ENCODE peak calls at places on chromosome 17, in seven cellular contexts. C is stomach, Y is breast epithelium, P is neuronal stem cell, Z is heart right ventricle, K is mucosa of descending colon, N is tibial artery. S is an unnamed sample. For H3K4me1 and H3K9me3, the result is how much of the 10 kb centered on the place peaks cover.

GRCh38 chr17:76872221-76872873 is 4.1 kb downstream of the MGAT5B start:
- DNase-seq in Y (peak), P (no peak), K (peak), N (no peak), Z (no peak), C (no peak), S (no peak)

GRCh38 chr17:49297141-49297540 is 64.9 kb downstream of the ZNF652 start:
- DNase-seq in C (no peak), N (no peak), Z (no peak), P (no peak), Y (no peak), K (no peak), S (no peak)

GRCh38 chr17:11144358-11145233 is 96.4 kb upstream of the SHISA6 start:
- DNase-seq in P (peak), K (peak), Z (peak), Y (no peak), N (no peak), C (peak), S (peak)

GRCh38 chr17:41654134-41654907 is 29.9 kb upstream of the KRT17 start:
- DNase-seq in K (peak), Y (peak), C (peak), P (no peak), Z (no peak), N (no peak), S (peak)

GRCh38 chr17:10177921-10178788 is 20.3 kb downstream of the GAS7 start:
- DNase-seq in Z (no peak), P (no peak), Y (no peak), N (no peak), C (no peak), K (no peak), S (no peak)

GRCh38 chr17:18219016-18219415 is 6.4 kb upstream of the LLGL1 start:
- DNase-seq in P (no peak), C (peak), K (peak), Z (no peak), N (no peak), Y (no peak), S (peak)

GRCh38 chr17:74746376-74746775 is 2.1 kb upstream of the NHERF1 start:
- DNase-seq in K (no peak), Z (no peak), Y (no peak), C (no peak), P (no peak), N (no peak), S (no peak)

GRCh38 chr17:57868007-57868774 is 18.3 kb upstream of the MRPS23 start:
- DNase-seq in N (peak), P (peak), Z (peak), Y (peak), C (peak), K (peak), S (no peak)

GRCh38 chr17:81339502-81340296 is 44.6 kb upstream of the SLC38A10 start:
- DNase-seq in N (no peak), Z (no peak), P (no peak), K (peak), Y (no peak), C (no peak), S (peak)

GRCh38 chr17:31512104-31512740 is 120.7 kb downstream of the RAB11FIP4 start:
- DNase-seq in N (no peak), Y (no peak), P (no peak), Z (no peak), C (no peak), K (no peak), S (no peak)

GRCh38 chr17:43952351-43952723 is 1.4 kb downstream of the PYY start:
- DNase-seq in Z (no peak), Y (no peak), C (no peak), K (no peak), P (no peak), N (no peak), S (peak)

GRCh38 chr17:75725504-75725903 is 4.2 kb downstream of the ITGB4 start:
- DNase-seq in P (no peak), C (no peak), Y (no peak), N (no peak), K (no peak), Z (no peak), S (no peak)

GRCh38 chr17:1714488-1714979 is 4.4 kb upstream of the TLCD2 start:
- DNase-seq in Z (peak), P (peak), K (peak), C (peak), N (peak), Y (peak), S (peak)

GRCh38 chr17:1714980-1715802 is 5.0 kb upstream of the TLCD2 start:
- DNase-seq in C (peak), K (peak), Z (peak), N (peak), Y (peak), P (no peak), S (peak)

GRCh38 chr17:1713160-1713877 is 3.1 kb upstream of the TLCD2 start:
- DNase-seq in N (no peak), Z (no peak), K (no peak), C (no peak), Y (no peak), P (no peak), S (no peak)

GRCh38 chr17:1712271-1712670 is 2.1 kb upstream of the TLCD2 start:
- DNase-seq in Y (no peak), Z (no peak), P (no peak), C (no peak), N (no peak), K (no peak), S (no peak)

DNA sequence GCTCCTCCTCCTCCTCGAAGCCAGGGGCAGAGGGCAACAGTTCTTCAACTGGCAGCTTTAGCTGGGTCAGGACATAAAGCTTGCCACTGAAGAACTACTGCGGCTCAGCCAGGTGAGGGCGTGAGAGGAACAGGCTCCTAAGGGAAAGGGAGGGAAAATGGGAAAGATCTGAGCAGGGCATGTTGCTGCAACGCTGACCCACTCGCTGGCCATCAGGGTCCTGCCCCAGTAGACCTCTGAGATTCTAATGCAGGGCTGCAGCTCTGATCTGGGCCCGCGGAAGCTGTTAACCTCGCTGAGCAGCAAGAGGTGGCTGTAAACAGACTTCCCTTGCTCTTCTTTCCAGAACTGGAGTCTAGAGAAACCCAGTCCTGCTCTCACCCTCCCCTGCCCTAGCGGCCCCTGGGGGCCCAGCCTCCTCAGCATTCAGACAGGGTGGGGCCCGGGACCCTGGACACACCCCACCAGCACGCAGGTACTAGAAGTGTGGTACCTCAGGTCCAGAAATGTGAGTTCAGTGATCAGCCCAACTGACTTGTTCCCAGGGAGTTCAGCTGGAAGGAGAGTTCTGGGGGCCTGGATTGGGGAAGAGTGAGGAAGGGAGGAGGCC is 3.8 kb upstream of the TLCD2 start:
- DNase-seq in K (peak), P (peak), Z (no peak), C (peak), N (peak), Y (no peak), S (peak)
- H3K4me1 ChIP-seq in K (under half), P (under half), Z (half or more), C (under half), N (under half), Y (under half), S (under half)

GRCh38 chr17:71003736-71004135 is 834.4 kb downstream of the KCNJ2 start:
- DNase-seq in C (no peak), Y (no peak), K (no peak), Z (no peak), P (no peak), N (no peak), S (no peak)

DNA sequence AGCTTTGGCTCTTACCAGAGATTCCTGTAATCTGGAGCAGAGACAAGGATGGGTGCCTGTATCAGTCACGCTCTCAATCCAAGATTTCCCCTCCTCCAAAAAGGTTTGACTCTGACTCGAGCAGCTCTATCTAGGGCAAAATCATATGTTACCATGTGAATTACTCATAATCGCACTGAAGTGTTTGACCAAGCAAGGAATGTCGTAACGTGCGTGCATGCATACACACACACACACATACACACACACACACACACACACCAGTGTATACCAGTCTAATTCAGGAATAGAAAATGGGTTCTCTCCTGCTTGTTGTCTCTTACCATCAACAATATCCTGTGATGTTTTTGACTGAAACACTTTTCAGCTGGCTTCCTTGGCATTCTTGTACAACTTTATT is 835.1 kb downstream of the KCNJ2 start:
- DNase-seq in N (no peak), Y (no peak), P (no peak), Z (no peak), C (no peak), K (no peak), S (no peak)
- H3K9me3 ChIP-seq in N (under half), Y (under half), P (under half), Z (under half), C (under half), K (under half), S (under half)

GRCh38 chr17:68295086-68295485 is 3.8 kb downstream of the ARSG start:
- DNase-seq in C (no peak), Y (no peak), P (no peak), Z (no peak), N (no peak), K (no peak), S (no peak)

GRCh38 chr17:68298601-68299000 is 7.3 kb downstream of the ARSG start:
- DNase-seq in Y (no peak), N (no peak), K (no peak), C (no peak), Z (no peak), P (no peak), S (no peak)

GRCh38 chr17:68294617-68295016 is 3.3 kb downstream of the ARSG start:
- DNase-seq in K (no peak), C (no peak), N (no peak), P (no peak), Y (no peak), Z (no peak), S (no peak)

GRCh38 chr17:68296217-68297140 is 5.2 kb downstream of the ARSG start:
- DNase-seq in Z (no peak), K (peak), C (peak), Y (peak), P (no peak), N (no peak), S (peak)

DNA sequence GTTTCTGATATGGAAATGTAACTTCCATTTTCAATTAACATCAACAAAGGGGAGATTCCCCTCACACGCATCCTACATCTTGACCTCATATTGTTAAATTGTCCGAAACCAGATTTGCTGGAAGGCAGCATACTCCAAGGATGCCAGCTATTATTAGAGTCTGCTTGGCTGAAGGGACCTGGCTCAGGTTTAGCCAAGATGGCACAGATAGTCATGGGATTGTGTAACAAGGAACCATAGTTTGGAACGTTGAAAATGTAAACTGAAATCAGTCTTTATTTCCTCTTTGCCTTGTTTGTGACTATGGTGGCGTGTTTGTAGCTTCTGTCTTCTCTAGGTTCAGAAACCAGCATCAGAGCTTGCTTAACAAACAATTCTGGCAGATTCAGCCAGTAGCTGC is 5.9 kb downstream of the ARSG start:
- DNase-seq in N (no peak), Z (no peak), K (no peak), C (no peak), P (no peak), Y (peak), S (no peak)
- H3K4me1 ChIP-seq in N (under half), Z (under half), K (under half), C (under half), P (under half), Y (under half), S (under half)

GRCh38 chr17:69760562-69760961 is 314.5 kb upstream of the KCNJ16 start:
- DNase-seq in C (no peak), N (no peak), Z (no peak), P (no peak), Y (no peak), K (no peak), S (no peak)
- H3K9me3 ChIP-seq in C (under half), N (under half), Z (under half), P (under half), Y (under half), K (under half), S (under half)

DNA sequence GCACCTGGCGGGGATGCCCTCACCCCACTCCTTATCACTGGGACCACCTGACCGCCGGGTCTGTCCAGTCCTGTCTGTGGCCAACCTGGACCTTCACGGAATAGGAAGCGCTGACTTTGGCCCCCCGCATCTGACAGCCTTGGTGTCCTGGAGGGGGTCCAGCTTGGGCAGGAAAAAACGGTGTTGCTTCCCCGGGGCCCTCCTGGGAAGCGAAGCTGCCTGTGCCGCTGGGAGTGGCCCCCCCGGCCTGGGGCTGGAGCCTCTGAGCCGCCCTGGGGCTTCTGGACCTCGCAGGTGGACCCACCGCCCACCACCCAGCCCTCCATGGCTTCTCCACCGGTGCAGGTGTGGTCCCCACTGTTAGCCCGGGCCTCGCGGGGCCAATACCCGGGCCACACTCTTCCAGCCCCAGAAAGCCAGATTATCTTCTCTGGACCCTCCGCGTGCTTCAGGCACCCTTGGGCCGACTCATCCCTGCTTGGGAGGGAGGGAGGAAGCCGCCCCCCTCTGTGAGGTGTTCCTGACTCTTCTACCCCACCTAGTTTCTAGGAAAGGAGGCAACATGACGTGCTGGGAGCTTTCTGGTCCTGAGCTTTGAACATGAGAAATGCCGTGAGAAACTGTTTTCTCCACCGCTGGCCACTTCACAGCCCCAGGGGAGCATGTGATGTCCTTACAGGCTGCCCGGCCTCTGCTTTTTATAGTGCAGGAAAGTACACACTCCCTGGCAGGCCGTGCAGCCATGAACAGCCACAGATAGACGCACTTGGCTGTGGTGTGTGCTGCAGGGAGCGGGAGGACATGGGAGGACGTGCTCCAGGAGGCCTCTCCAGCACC is 1.1 kb downstream of the C1QTNF1 start:
- DNase-seq in K (peak), C (peak), P (no peak), N (peak), Y (no peak), Z (peak), S (peak)
- H3K4me1 ChIP-seq in K (under half), C (half or more), P (under half), N (under half), Y (under half), Z (half or more), S (half or more)

DNA sequence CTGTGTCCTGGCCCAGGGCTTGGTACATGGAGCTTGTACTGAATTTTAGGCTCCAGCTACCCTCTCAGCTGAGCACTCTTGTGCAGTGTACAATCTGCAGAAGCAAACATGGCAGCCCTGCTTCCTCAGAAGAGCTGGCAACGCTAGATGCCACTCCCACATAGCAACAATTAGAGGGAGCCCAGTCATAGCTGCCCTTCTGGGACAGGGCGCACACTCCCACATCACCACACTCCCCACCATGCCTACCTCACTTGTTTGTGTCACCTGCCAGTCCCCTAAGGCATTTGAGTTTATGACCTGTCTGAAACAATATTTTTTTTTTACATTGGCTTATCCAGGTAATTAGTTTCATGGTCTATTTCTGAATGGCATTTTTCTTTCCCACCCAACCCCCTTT is 72.3 kb downstream of the C17orf67 start:
- DNase-seq in C (no peak), N (no peak), Y (no peak), Z (no peak), P (no peak), K (no peak), S (no peak)
- H3K9me3 ChIP-seq in C (under half), N (under half), Y (under half), Z (under half), P (under half), K (under half), S (under half)

DNA sequence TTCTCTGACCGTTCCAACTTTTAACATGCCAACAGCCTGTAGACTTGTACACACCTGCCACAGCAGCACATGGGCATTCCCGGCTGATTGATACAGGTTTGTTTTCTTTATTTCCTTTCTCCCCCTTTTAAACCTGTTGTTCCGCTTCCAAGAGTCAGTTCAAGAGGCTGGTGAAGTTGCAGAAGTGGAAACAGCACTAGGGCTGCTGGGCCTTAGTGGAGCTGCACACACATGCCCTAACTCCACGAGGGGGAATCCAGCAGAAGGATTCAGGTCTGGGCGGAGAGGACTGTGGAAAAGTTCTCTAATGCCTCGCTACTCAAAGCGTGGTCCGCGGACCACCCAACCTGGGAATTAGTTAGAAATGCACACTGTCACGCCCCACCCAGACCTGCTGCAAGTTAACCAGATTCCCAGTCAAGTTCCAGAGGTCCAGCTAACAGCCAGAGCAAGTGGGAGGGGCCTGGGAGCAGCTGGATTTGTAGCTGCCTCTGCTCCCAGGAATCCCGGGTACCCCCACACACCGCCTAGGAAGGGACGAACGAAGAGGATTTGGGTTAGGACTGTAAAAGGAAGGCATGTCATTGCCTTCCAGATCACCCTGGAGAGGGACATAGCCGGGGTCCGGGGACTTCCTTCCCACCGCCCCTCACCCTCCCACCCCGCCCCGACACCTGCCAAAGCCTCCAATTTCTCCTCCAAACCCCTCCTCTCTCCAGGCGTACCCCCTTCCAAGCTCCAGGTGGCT is 544 bp downstream of the SLC39A11 start:
- DNase-seq in Y (no peak), Z (peak), C (peak), P (no peak), N (no peak), K (peak), S (peak)
- H3K4me1 ChIP-seq in Y (under half), Z (under half), C (under half), P (under half), N (under half), K (under half), S (under half)

DNA sequence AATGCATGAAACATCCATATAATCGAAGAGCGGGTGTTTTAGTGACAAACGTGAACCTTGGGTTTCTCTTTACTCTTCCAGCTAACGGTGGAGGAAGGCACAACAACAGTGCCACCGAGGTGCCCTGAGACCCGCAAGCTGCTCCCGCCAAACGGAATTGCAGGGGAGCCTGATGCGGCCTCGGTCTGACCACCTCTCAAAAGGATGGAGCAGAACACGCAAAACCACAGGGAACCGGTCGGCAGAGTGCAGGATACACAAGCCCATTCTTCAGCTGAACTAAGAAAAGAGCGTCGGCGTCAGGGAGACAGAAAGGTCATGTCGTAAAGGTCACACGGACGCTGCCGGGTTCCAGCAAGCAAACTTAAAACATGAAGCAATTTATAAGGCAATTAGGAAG is 109.5 kb upstream of the ZNF750 start:
- DNase-seq in C (no peak), K (no peak), Y (no peak), P (no peak), Z (no peak), N (peak), S (no peak)
- H3K9me3 ChIP-seq in C (under half), K (under half), Y (under half), P (half or more), Z (under half), N (under half), S (under half)